ENCODE peak calls at places on chromosomes 7 and 10, in six cellular contexts. H, K, U, X, C and B are unnamed samples.
A peak's percentile ranks its signal among the peaks of the same experiment; 100 is the strongest.

GRCh38 chr7:149625339-149625946 is 127.8 kb upstream of the ZNF746 start:
- DNase-seq in U (peak; percentile 44), X (no peak), C (peak; percentile 59), K (peak; percentile 81), H (peak; percentile 58), B (peak; percentile 60)

GRCh38 chr7:24384362-24385030 is 100.5 kb downstream of the NPY start:
- DNase-seq in U (no peak), H (no peak), X (no peak), C (no peak), K (no peak), B (no peak)

GRCh38 chr7:69256634-69257081 is 341.6 kb upstream of the AUTS2 start:
- DNase-seq in X (no peak), K (no peak), C (no peak), H (no peak), U (no peak), B (no peak)

GRCh38 chr7:135859548-135859947 is 110.9 kb upstream of the FAM180A start:
- DNase-seq in K (no peak), H (no peak), U (peak; percentile 21), X (no peak), C (peak; percentile 18), B (no peak)

GRCh38 chr10:111360260-111360925 is 283.6 kb downstream of the ADRA2A start:
- DNase-seq in C (no peak), U (peak; percentile 56), X (peak; percentile 19), K (no peak), H (peak; percentile 47), B (peak; percentile 10)

GRCh38 chr7:137001041-137001440 is 132.6 kb downstream of the CHRM2 start:
- DNase-seq in X (peak; percentile 16), K (no peak), C (peak; percentile 49), U (no peak), H (no peak), B (no peak)

GRCh38 chr10:46106410-46107255 is 60.6 kb upstream of the MSMB start:
- DNase-seq in C (peak; percentile 6), K (peak; percentile 61), X (no peak), H (peak; percentile 54), U (peak; percentile 58), B (no peak)

GRCh38 chr10:16436367-16436757 is 448 bp upstream of the PTER start:
- DNase-seq in U (no peak), X (no peak), C (no peak), K (no peak), H (no peak), B (no peak)

GRCh38 chr10:95364342-95364741 is 73.5 kb upstream of the PDLIM1 start:
- DNase-seq in K (no peak), U (no peak), X (no peak), H (no peak), C (no peak), B (no peak)

GRCh38 chr7:140542226-140542625 is 62.9 kb upstream of the MKRN1 start:
- DNase-seq in X (no peak), U (peak; percentile 76), H (no peak), C (peak; percentile 18), K (no peak), B (peak; percentile 13)

GRCh38 chr10:73060738-73061635 is 35.7 kb downstream of the P4HA1 start:
- DNase-seq in U (peak; percentile 46), K (peak; percentile 50), X (peak; percentile 45), C (no peak), H (no peak), B (no peak)

GRCh38 chr10:130495891-130496642 is 359.9 kb downstream of the GLRX3 start:
- DNase-seq in X (no peak), C (no peak), H (no peak), U (no peak), K (no peak), B (no peak)

GRCh38 chr10:101939273-101939635 is 95.7 kb upstream of the KCNIP2 start:
- DNase-seq in U (peak; percentile 34), H (no peak), C (peak; percentile 91), K (peak; percentile 9), X (no peak), B (no peak)

GRCh38 chr7:158085741-158086695 is 501.6 kb downstream of the PTPRN2 start:
- DNase-seq in C (no peak), K (no peak), X (no peak), H (no peak), U (no peak), B (no peak)

GRCh38 chr10:34319197-34319846 is 495.8 kb downstream of the PARD3 start:
- DNase-seq in X (peak; percentile 84), C (peak; percentile 85), K (no peak), U (peak; percentile 75), H (no peak), B (peak; percentile 48)

GRCh38 chr7:129188892-129189660 is 643 bp downstream of the SMO start:
- DNase-seq in K (peak; percentile 48), H (peak; percentile 44), X (no peak), C (no peak), U (no peak), B (no peak)

GRCh38 chr7:5077740-5078139 is 32.1 kb downstream of the RBAK start:
- DNase-seq in X (peak; percentile 35), U (no peak), H (no peak), C (peak; percentile 12), K (no peak), B (no peak)

GRCh38 chr7:34837826-34838225 is 179.8 kb downstream of the NPSR1 start:
- DNase-seq in U (peak; percentile 88), X (no peak), C (peak; percentile 14), H (no peak), K (no peak), B (no peak)